ENCODE peak calls at places on chromosomes 6 and 20, in eight cellular contexts. J is psoas muscle, E is hepatocyte, Q is NCI-H345, Z is D341Med, T is HT1080, P is occipital lobe, R is cardiac fibroblast. Y is an unnamed sample.

GRCh38 chr6:21597706-21598273 is 4.2 kb downstream of the SOX4 start:
- DNase-seq in R (peak), Q (no peak), J (no peak), P (no peak), T (no peak), Z (no peak), E (no peak), Y (no peak)

GRCh38 chr6:17015551-17016381 is 86.1 kb upstream of the STMND1 start:
- DNase-seq in Q (no peak), J (peak), Z (no peak), E (peak), R (peak), P (peak), T (no peak), Y (no peak)

GRCh38 chr20:48541581-48542071 is 286.2 kb downstream of the PREX1 start:
- DNase-seq in Q (no peak), J (no peak), Z (no peak), R (no peak), T (no peak), P (no peak), E (no peak), Y (no peak)

GRCh38 chr6:147742445-147742844 is 234.0 kb downstream of the SAMD5 start:
- DNase-seq in Z (no peak), E (peak), J (no peak), T (no peak), R (no peak), P (no peak), Q (no peak), Y (no peak)

GRCh38 chr20:62581308-62581707 is 61.0 kb upstream of the SLCO4A1 start:
- DNase-seq in Z (no peak), T (no peak), E (no peak), R (no peak), J (no peak), Q (no peak), P (no peak), Y (no peak)

GRCh38 chr6:41730531-41731436 is 4.6 kb downstream of the TFEB start:
- DNase-seq in P (no peak), E (no peak), T (peak), R (peak), J (no peak), Q (no peak), Z (no peak), Y (no peak)

GRCh38 chr6:110323004-110323657 is 35.0 kb downstream of the METTL24 start:
- DNase-seq in E (no peak), R (no peak), J (no peak), Q (no peak), P (no peak), Z (no peak), T (no peak), Y (no peak)

GRCh38 chr20:50341880-50342637 is 151.4 kb downstream of the CEBPB start:
- DNase-seq in Q (peak), P (no peak), E (no peak), R (no peak), J (no peak), T (no peak), Z (no peak), Y (no peak)

GRCh38 chr6:140203611-140204553 is 829.4 kb upstream of the CITED2 start:
- DNase-seq in Z (no peak), E (no peak), P (no peak), Q (peak), T (peak), R (peak), J (no peak), Y (no peak)

GRCh38 chr6:4961322-4962168 is 42.3 kb downstream of the RPP40 start:
- DNase-seq in J (no peak), P (no peak), E (no peak), R (peak), Z (no peak), Q (no peak), T (no peak), Y (no peak)

GRCh38 chr20:10537850-10538480 is 102.9 kb downstream of the SLX4IP start:
- DNase-seq in P (no peak), T (peak), Q (no peak), J (no peak), R (peak), Z (no peak), E (no peak), Y (no peak)

GRCh38 chr20:43536041-43536816 is 22.6 kb upstream of the SGK2 start:
- DNase-seq in J (no peak), R (no peak), E (no peak), T (no peak), P (no peak), Q (no peak), Z (no peak), Y (no peak)

GRCh38 chr6:47061631-47062300 is 19.6 kb upstream of the ADGRF1 start:
- DNase-seq in P (no peak), R (peak), Z (no peak), E (no peak), T (peak), Q (no peak), J (no peak), Y (no peak)

Y was measured in K562.